ENCODE peak calls at places on chromosome 21, in eight cellular contexts. Y is tibial artery, E is brain microvascular endothelial cell, N is BE2C, H is progenitor cell of endocrine pancreas, B is neural crest cell, A is mucosa of descending colon, Z is heart left ventricle. O is an unnamed sample.

GRCh38 chr21:36015096-36015495 is 45.2 kb downstream of the SETD4 start:
- DNase-seq in Y (no peak), E (no peak), N (no peak), H (no peak), B (no peak), A (no peak), Z (no peak), O (no peak)

GRCh38 chr21:37748351-37748750 is 167.9 kb downstream of the KCNJ6 start:
- DNase-seq in Y (no peak), E (no peak), N (no peak), H (no peak), B (no peak), A (no peak), Z (no peak), O (no peak)

GRCh38 chr21:15732290-15732995 is 2.7 kb downstream of the USP25 start:
- DNase-seq in Y (no peak), E (no peak), N (no peak), H (no peak), B (no peak), A (peak; percentile 36), Z (no peak), O (no peak)

GRCh38 chr21:27219068-27219467 is 252.2 kb upstream of the ADAMTS5 start:
- DNase-seq in Y (no peak), E (peak; percentile 34), N (no peak), H (no peak), B (no peak), A (no peak), Z (no peak), O (no peak)

GRCh38 chr21:37204580-37204979 is 62.6 kb downstream of the VPS26C start:
- DNase-seq in Y (no peak), E (no peak), N (no peak), H (no peak), B (no peak), A (no peak), Z (no peak), O (no peak)

GRCh38 chr21:28675265-28676041 is 317.2 kb downstream of the LTN1 start:
- DNase-seq in Y (no peak), E (no peak), N (no peak), H (no peak), B (no peak), A (no peak), Z (no peak), O (no peak)

GRCh38 chr21:35632711-35633110 is 427.6 kb downstream of the SETD4 start:
- DNase-seq in Y (no peak), E (no peak), N (no peak), H (no peak), B (no peak), A (no peak), Z (no peak), O (no peak)

GRCh38 chr21:33640697-33641338 is 723 bp downstream of the CRYZL1 start:
- DNase-seq in Y (no peak), E (no peak), N (peak; percentile 19), H (no peak), B (no peak), A (peak; percentile 46), Z (no peak), O (peak; percentile 39)

GRCh38 chr21:36487641-36488307 is 7.9 kb upstream of the CLDN14 start:
- DNase-seq in Y (no peak), E (peak; percentile 67), N (no peak), H (no peak), B (no peak), A (peak; percentile 63), Z (no peak), O (no peak)

GRCh38 chr21:15751037-15751436 is 21.3 kb downstream of the USP25 start:
- DNase-seq in Y (no peak), E (no peak), N (no peak), H (no peak), B (no peak), A (no peak), Z (no peak), O (no peak)

GRCh38 chr21:31117046-31117916 is 79.0 kb upstream of the KRTAP19-8 start:
- DNase-seq in Y (no peak), E (peak; percentile 69), N (no peak), H (no peak), B (no peak), A (no peak), Z (no peak), O (no peak)

GRCh38 chr21:37532868-37533780 is 166.6 kb downstream of the DYRK1A start:
- DNase-seq in Y (peak; percentile 84), E (peak; percentile 48), N (peak; percentile 38), H (no peak), B (no peak), A (no peak), Z (peak; percentile 50), O (no peak)

GRCh38 chr21:38114717-38115333 is 142.0 kb upstream of the KCNJ15 start:
- DNase-seq in Y (no peak), E (no peak), N (no peak), H (no peak), B (no peak), A (no peak), Z (no peak), O (no peak)

GRCh38 chr21:26965567-26966359 is 1.1 kb downstream of the ADAMTS5 start:
- DNase-seq in Y (peak; percentile 71), E (peak; percentile 14), N (peak; percentile 71), H (peak; percentile 71), B (peak; percentile 50), A (peak; percentile 16), Z (peak; percentile 42), O (peak; percentile 87)

GRCh38 chr21:41802684-41803083 is 35.8 kb upstream of the RIPK4 start:
- DNase-seq in Y (peak; percentile 92), E (no peak), N (no peak), H (no peak), B (no peak), A (peak; percentile 40), Z (peak; percentile 54), O (no peak)
- TF ChIP-seq CTCF in Y (no peak), E (no peak), N (no peak), H (no peak), B (no peak), A (no peak), Z (no peak), O (no peak)

GRCh38 chr21:43948740-43949498 is 63.2 kb upstream of the TRAPPC10 start:
- DNase-seq in Y (no peak), E (no peak), N (no peak), H (no peak), B (no peak), A (no peak), Z (no peak), O (no peak)
- TF ChIP-seq CTCF in Y (no peak), E (no peak), N (no peak), H (no peak), B (no peak), A (no peak), Z (no peak), O (no peak)

DNA sequence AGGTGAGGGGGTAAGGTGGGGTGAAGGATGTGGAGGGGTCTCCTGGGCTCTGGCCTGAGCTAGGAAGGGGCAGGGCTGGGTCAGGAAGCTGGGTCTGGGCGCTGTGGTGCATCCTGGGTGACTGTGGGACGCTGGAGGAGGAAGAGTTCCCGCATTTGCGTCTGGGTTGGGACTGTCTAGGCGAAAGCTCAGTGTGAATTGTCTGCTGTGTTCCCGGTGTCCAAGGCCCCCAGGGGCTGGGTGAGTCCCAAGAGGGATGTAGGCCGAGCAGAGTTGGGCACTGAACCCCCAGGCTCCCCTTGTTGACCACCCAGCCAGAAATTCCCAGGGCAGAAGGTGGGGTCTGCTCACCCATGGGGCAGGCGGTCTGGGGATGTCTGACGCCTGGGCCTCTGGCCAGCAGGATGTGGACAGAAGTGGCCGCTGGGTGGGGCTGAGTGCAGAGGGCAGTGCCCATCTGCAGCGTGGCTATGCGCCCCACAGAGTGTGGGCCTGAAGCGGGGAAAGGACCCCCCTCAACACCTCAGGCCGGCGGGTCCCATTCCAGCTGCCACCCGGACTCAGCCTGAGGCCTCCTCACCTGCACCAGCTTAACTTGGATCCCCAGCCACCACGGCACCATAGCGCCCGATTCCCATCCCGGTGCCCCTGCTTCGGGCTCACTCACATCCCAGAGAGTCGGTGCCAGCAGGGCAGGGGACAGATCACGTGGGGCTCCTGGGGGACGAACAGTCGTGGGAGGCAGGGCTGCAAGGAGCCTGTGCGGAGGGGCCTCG is 36.9 kb upstream of the POFUT2 start:
- DNase-seq in Y (peak; percentile 70), E (no peak), N (peak; percentile 20), H (no peak), B (no peak), A (no peak), Z (peak; percentile 30), O (peak; percentile 60)
- TF ChIP-seq CTCF in Y (no peak), E (peak; percentile 37), N (no peak), H (no peak), B (no peak), A (no peak), Z (no peak), O (no peak)

GRCh38 chr21:19510653-19511052 is 1107.1 kb upstream of the TMPRSS15 start:
- DNase-seq in Y (no peak), E (no peak), N (no peak), H (no peak), B (no peak), A (no peak), Z (no peak), O (no peak)

GRCh38 chr21:19510057-19510456 is 1106.5 kb upstream of the TMPRSS15 start:
- DNase-seq in Y (no peak), E (no peak), N (no peak), H (no peak), B (no peak), A (no peak), Z (no peak), O (no peak)

GRCh38 chr21:19508844-19509243 is 1105.3 kb upstream of the TMPRSS15 start:
- DNase-seq in Y (no peak), E (no peak), N (no peak), H (no peak), B (no peak), A (no peak), Z (no peak), O (no peak)

GRCh38 chr21:19508442-19508841 is 1104.9 kb upstream of the TMPRSS15 start:
- DNase-seq in Y (no peak), E (no peak), N (no peak), H (no peak), B (no peak), A (no peak), Z (no peak), O (no peak)

DNA sequence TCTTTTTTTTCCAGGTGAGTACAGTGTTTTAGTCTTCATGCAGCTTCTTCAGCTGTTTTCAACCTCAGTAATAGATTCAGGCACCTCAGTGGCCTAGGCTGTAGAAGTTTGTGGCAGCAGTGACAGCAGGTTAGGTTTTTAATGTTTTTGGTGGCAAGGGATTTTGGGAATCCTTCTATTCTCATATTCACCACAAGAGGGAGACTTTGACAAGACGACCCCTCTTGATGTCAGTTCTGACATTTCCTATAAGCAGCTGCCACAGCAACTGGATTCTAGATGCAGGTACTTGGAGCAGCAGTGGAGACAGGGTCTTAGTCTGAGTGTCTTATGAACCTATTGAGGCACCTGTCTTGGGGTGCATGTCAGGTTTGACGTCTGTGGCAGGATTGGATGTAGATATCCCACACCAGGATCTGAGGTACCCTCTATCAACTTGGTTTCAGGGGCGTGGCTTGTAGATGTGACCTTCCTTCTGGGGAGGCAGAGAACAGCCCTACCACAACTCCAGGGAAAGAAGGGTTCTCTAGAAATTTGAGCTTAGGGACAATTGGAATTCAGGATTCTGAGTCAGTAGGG is 1104.2 kb upstream of the TMPRSS15 start:
- DNase-seq in Y (no peak), E (no peak), N (no peak), H (no peak), B (no peak), A (no peak), Z (no peak), O (no peak)
- TF ChIP-seq CTCF in Y (no peak), E (peak; percentile 15), N (peak; percentile 76), H (peak; percentile 73), B (peak; percentile 64), A (no peak), Z (no peak), O (peak; percentile 83)

O was measured in glutamatergic neuron.